ENCODE peak calls at places on chromosomes 16 and 17, in four cellular contexts. T is A549; B is CD4-positive, alpha-beta T cell; U is B cell. K is an unnamed sample.

GRCh38 chr17:71941920-71942319 is 178.9 kb upstream of the SOX9 start:
- DNase-seq in T (no peak), B (no peak), U (no peak), K (no peak)

GRCh38 chr17:7615265-7615747 is 609 bp upstream of the FXR2 start:
- DNase-seq in T (no peak), B (no peak), U (no peak), K (no peak)

GRCh38 chr17:74736423-74737298 is at the start of gene RAB37:
- DNase-seq in T (peak; percentile 87), B (no peak), U (peak; percentile 89), K (peak; percentile 75)

GRCh38 chr16:4601317-4602186 is 13.1 kb downstream of the UBALD1 start:
- DNase-seq in T (no peak), B (no peak), U (no peak), K (no peak)

GRCh38 chr17:74605361-74605760 is 13.3 kb upstream of the CD300LD start:
- DNase-seq in T (peak; percentile 47), B (no peak), U (no peak), K (no peak)

GRCh38 chr17:80002242-80002641 is 33.4 kb downstream of the TBC1D16 start:
- DNase-seq in T (no peak), B (no peak), U (no peak), K (no peak)

GRCh38 chr16:66917741-66918140 is 944 bp downstream of the CDH16 start:
- DNase-seq in T (no peak), B (no peak), U (no peak), K (no peak)

GRCh38 chr17:4566785-4567184 is 6.4 kb upstream of the GGT6 start:
- DNase-seq in T (peak; percentile 94), B (no peak), U (no peak), K (peak; percentile 63)

GRCh38 chr16:66128363-66128725 is 238.1 kb upstream of the CDH5 start:
- DNase-seq in T (no peak), B (no peak), U (no peak), K (no peak)

GRCh38 chr17:78737332-78737731 is 44.7 kb downstream of the CYTH1 start:
- DNase-seq in T (no peak), B (no peak), U (no peak), K (no peak)

GRCh38 chr17:73593249-73593965 is 50.8 kb downstream of the SDK2 start:
- DNase-seq in T (no peak), B (no peak), U (no peak), K (no peak)

GRCh38 chr17:78170692-78171590 is 2.6 kb downstream of the SYNGR2 start:
- DNase-seq in T (no peak), B (no peak), U (no peak), K (no peak)

GRCh38 chr16:379183-379960 is 2.4 kb downstream of the PGAP6 start:
- DNase-seq in T (no peak), B (no peak), U (no peak), K (no peak)

GRCh38 chr17:20206591-20206990 is 197.4 kb downstream of the SPECC1 start:
- DNase-seq in T (peak; percentile 48), B (no peak), U (no peak), K (no peak)

GRCh38 chr17:38451840-38452529 is 23.7 kb downstream of the ARHGAP23 start:
- DNase-seq in T (no peak), B (no peak), U (no peak), K (no peak)

GRCh38 chr16:61730997-61731396 is 305.2 kb downstream of the CDH8 start:
- DNase-seq in T (no peak), B (no peak), U (no peak), K (no peak)

GRCh38 chr16:14564881-14565687 is 65.0 kb downstream of the PARN start:
- DNase-seq in T (no peak), B (no peak), U (no peak), K (no peak)

GRCh38 chr16:85327731-85328664 is 215.7 kb upstream of the CIBAR2 start:
- DNase-seq in T (no peak), B (no peak), U (no peak), K (no peak)

GRCh38 chr17:1783271-1783670 is 21.4 kb downstream of the SERPINF1 start:
- DNase-seq in T (no peak), B (no peak), U (no peak), K (no peak)

GRCh38 chr17:28737770-28738679 is 5.8 kb upstream of the TRAF4 start:
- DNase-seq in T (no peak), B (no peak), U (peak; percentile 91), K (peak; percentile 86)

GRCh38 chr17:31653710-31654109 is 205.3 kb downstream of the COPRS start:
- DNase-seq in T (no peak), B (no peak), U (no peak), K (no peak)

GRCh38 chr16:25443994-25444393 is 186.3 kb upstream of the ZKSCAN2 start:
- DNase-seq in T (no peak), B (no peak), U (no peak), K (no peak)

GRCh38 chr16:46830417-46830901 is 521 bp downstream of the C16orf87 start:
- DNase-seq in T (no peak), B (no peak), U (peak; percentile 44), K (no peak)

GRCh38 chr17:7561028-7561575 is 617 bp upstream of the SENP3 start:
- DNase-seq in T (peak; percentile 98), B (peak; percentile 63), U (peak; percentile 84), K (peak; percentile 90)

GRCh38 chr17:67280279-67280678 is 35.3 kb upstream of the HELZ start:
- DNase-seq in T (no peak), B (no peak), U (no peak), K (no peak)

GRCh38 chr17:29674270-29674669 is 51.6 kb upstream of the CORO6 start:
- DNase-seq in T (no peak), B (no peak), U (no peak), K (no peak)

GRCh38 chr16:12584488-12585233 is 219.0 kb downstream of the CPPED1 start:
- DNase-seq in T (no peak), B (no peak), U (no peak), K (no peak)

GRCh38 chr17:67137860-67138259 is 93.5 kb downstream of the CACNG1 start:
- DNase-seq in T (no peak), B (no peak), U (no peak), K (no peak)

GRCh38 chr16:57723170-57723569 is 12.4 kb upstream of the KATNB1 start:
- DNase-seq in T (no peak), B (no peak), U (no peak), K (no peak)
- TF ChIP-seq CTCF in T (peak; percentile 40), B (no peak), U (no peak), K (no peak)

GRCh38 chr16:17544785-17545184 is 74.0 kb upstream of the XYLT1 start:
- DNase-seq in T (no peak), B (no peak), U (no peak), K (no peak)
- TF ChIP-seq CTCF in T (no peak), B (peak; percentile 52), U (peak; percentile 19), K (peak; percentile 24)

GRCh38 chr16:53703590-53704444 is at the start of the genes FTO and RPGRIP1L:
- DNase-seq in T (peak; percentile 94), B (peak; percentile 92), U (peak; percentile 98), K (peak; percentile 95)
- TF ChIP-seq CTCF in T (no peak), B (no peak), U (no peak), K (no peak)

GRCh38 chr17:45048795-45049563 is 2.5 kb downstream of the DCAKD start:
- DNase-seq in T (peak; percentile 56), B (no peak), U (no peak), K (no peak)
- TF ChIP-seq CTCF in T (peak; percentile 22), B (no peak), U (no peak), K (no peak)

DNA sequence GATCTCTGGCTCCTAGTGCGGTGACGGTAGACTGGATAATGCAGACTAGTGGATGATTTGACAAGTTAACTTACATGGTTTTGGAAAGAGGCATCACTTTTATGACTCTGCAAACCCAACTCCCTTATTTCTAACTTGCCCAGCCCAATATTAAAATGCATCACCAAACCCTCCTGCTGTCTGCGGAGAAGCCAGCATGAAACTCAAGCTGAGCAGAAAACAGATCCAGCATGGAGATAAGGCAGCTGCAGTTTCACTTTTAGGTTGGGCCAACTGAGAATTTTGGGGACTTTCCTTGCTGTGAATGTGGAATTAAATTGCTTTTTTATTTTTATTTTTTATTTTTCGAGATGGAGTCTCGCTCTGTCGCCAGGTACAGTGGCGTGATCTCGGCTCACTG is 27.8 kb downstream of the CDH1 start:
- DNase-seq in T (no peak), B (no peak), U (no peak), K (no peak)
- TF ChIP-seq CTCF in T (no peak), B (no peak), U (no peak), K (no peak)

GRCh38 chr17:60573139-60573975 is 26.6 kb upstream of the PPM1D start:
- DNase-seq in T (no peak), B (no peak), U (no peak), K (no peak)
- TF ChIP-seq CTCF in T (no peak), B (no peak), U (no peak), K (no peak)

K was measured in GM10248.